ENCODE peak calls at places on chromosomes 11 and 22, in six cellular contexts. E is cardiac muscle cell; U is iPS-NIHi11; X is HTR-8/SVneo; A is activated naive CD4-positive, alpha-beta T cell treated with anti-CD3 and anti-CD28 coated beads, Interleukin-2, amount 50 U/mL, for 16 hours; O is hippocampal formation. L is an unnamed sample.

GRCh38 chr11:10379871-10380568 is 75.0 kb upstream of the AMPD3 start:
- DNase-seq in E (peak), U (no peak), X (no peak), A (no peak), O (no peak), L (no peak)

GRCh38 chr11:29093416-29093815 is 923.4 kb downstream of the KCNA4 start:
- DNase-seq in E (peak), U (no peak), X (peak), A (no peak), O (no peak), L (no peak)

GRCh38 chr11:105244157-105244820 is 104.7 kb upstream of the CARD18 start:
- DNase-seq in E (peak), U (no peak), X (peak), A (no peak), O (no peak), L (peak)

GRCh38 chr11:120020981-120021380 is 116.9 kb downstream of the TRIM29 start:
- DNase-seq in E (no peak), U (no peak), X (no peak), A (no peak), O (no peak), L (no peak)

GRCh38 chr22:29353286-29353685 is 35.1 kb downstream of the AP1B1 start:
- DNase-seq in E (no peak), U (no peak), X (no peak), A (no peak), O (no peak), L (no peak)

GRCh38 chr11:124716596-124716995 is 23.1 kb upstream of the NRGN start:
- DNase-seq in E (peak), U (no peak), X (no peak), A (no peak), O (no peak), L (no peak)

GRCh38 chr11:103601230-103601846 is 435.1 kb upstream of the DDI1 start:
- DNase-seq in E (peak), U (peak), X (peak), A (no peak), O (peak), L (peak)

GRCh38 chr11:61899146-61899841 is 7.9 kb upstream of the FADS3 start:
- DNase-seq in E (peak), U (peak), X (peak), A (peak), O (peak), L (peak)

GRCh38 chr11:74699615-74700396 is 31.4 kb downstream of the CHRDL2 start:
- DNase-seq in E (no peak), U (no peak), X (no peak), A (no peak), O (no peak), L (no peak)

GRCh38 chr11:115518983-115519382 is 14.8 kb upstream of the CADM1 start:
- DNase-seq in E (no peak), U (no peak), X (no peak), A (no peak), O (no peak), L (no peak)

GRCh38 chr11:60734271-60734670 is 9.8 kb downstream of the MS4A18 start:
- DNase-seq in E (no peak), U (no peak), X (no peak), A (no peak), O (no peak), L (no peak)

GRCh38 chr11:76577199-76577920 is 93.2 kb downstream of the LRRC32 start:
- DNase-seq in E (peak), U (peak), X (peak), A (no peak), O (no peak), L (peak)

GRCh38 chr11:72642815-72643511 is 31.3 kb downstream of the PDE2A start:
- DNase-seq in E (peak), U (peak), X (peak), A (peak), O (no peak), L (peak)

GRCh38 chr22:30290318-30290678 is 993 bp upstream of the CASTOR1 start:
- DNase-seq in E (no peak), U (no peak), X (no peak), A (no peak), O (no peak), L (no peak)

GRCh38 chr11:69442807-69443137 is 38.7 kb upstream of the LINC01488 start:
- DNase-seq in E (no peak), U (no peak), X (peak), A (no peak), O (no peak), L (no peak)

GRCh38 chr11:44304091-44305084 is 5.6 kb downstream of the ALX4 start:
- DNase-seq in E (no peak), U (no peak), X (no peak), A (no peak), O (no peak), L (no peak)

GRCh38 chr22:37331034-37331428 is 48.7 kb downstream of the CYTH4 start:
- DNase-seq in E (peak), U (no peak), X (no peak), A (no peak), O (no peak), L (peak)

GRCh38 chr11:66275984-66276612 is 1.9 kb upstream of the CNIH2 start:
- DNase-seq in E (no peak), U (no peak), X (no peak), A (no peak), O (no peak), L (no peak)

GRCh38 chr22:31138126-31138525 is 2.2 kb downstream of the PLA2G3 start:
- DNase-seq in E (no peak), U (no peak), X (no peak), A (no peak), O (no peak), L (no peak)

GRCh38 chr11:95453616-95454118 is 222.7 kb upstream of the SESN3 start:
- DNase-seq in E (peak), U (peak), X (no peak), A (no peak), O (peak), L (no peak)

GRCh38 chr22:20111045-20111688 is 4.7 kb upstream of the RANBP1 start:
- DNase-seq in E (peak), U (peak), X (no peak), A (no peak), O (no peak), L (peak)

GRCh38 chr11:128790200-128790599 is 76.9 kb downstream of the KCNJ1 start:
- DNase-seq in E (peak), U (no peak), X (no peak), A (no peak), O (peak), L (no peak)

GRCh38 chr11:60788401-60789110 is 3.4 kb downstream of the MS4A10 start:
- DNase-seq in E (peak), U (no peak), X (no peak), A (no peak), O (no peak), L (no peak)

GRCh38 chr11:2816941-2817421 is 68.6 kb downstream of the CDKN1C start:
- DNase-seq in E (peak), U (no peak), X (no peak), A (no peak), O (no peak), L (no peak)

GRCh38 chr11:17294033-17294432 is 17.5 kb downstream of the NUCB2 start:
- DNase-seq in E (no peak), U (no peak), X (no peak), A (no peak), O (no peak), L (no peak)

GRCh38 chr11:126497581-126498109 is 142.2 kb downstream of the ST3GAL4 start:
- DNase-seq in E (no peak), U (no peak), X (no peak), A (no peak), O (no peak), L (no peak)

GRCh38 chr11:63251312-63251711 is 7.9 kb upstream of the SLC22A25 start:
- DNase-seq in E (no peak), U (no peak), X (no peak), A (no peak), O (no peak), L (no peak)

GRCh38 chr11:8838248-8838647 is 72.7 kb upstream of the AKIP1 start:
- DNase-seq in E (peak), U (no peak), X (no peak), A (no peak), O (no peak), L (no peak)

GRCh38 chr22:49623715-49624114 is 204.0 kb downstream of the BRD1 start:
- DNase-seq in E (no peak), U (no peak), X (no peak), A (no peak), O (no peak), L (no peak)

GRCh38 chr11:127493330-127493729 is 492.8 kb upstream of the KIRREL3 start:
- DNase-seq in E (peak), U (peak), X (peak), A (no peak), O (peak), L (no peak)